ENCODE peak calls at places on chromosomes 16 and 17, in four cellular contexts. E is AG04450, P is transverse colon, W is MM.1S. F is an unnamed sample.

GRCh38 chr16:46801428-46802049 is 29.4 kb downstream of the C16orf87 start:
- DNase-seq in E (no peak), P (no peak), W (no peak), F (no peak)

GRCh38 chr16:87839542-87840461 is 29.5 kb downstream of the SLC7A5 start:
- DNase-seq in E (no peak), P (no peak), W (no peak), F (no peak)

GRCh38 chr16:69328854-69329316 is 1.5 kb downstream of the PDF start:
- DNase-seq in E (no peak), P (no peak), W (no peak), F (no peak)

GRCh38 chr17:29007456-29008455 is 1.9 kb upstream of the SEZ6 start:
- DNase-seq in E (no peak), P (no peak), W (no peak), F (no peak)

GRCh38 chr17:79974786-79975497 is 60.7 kb downstream of the TBC1D16 start:
- DNase-seq in E (no peak), P (no peak), W (no peak), F (no peak)

GRCh38 chr17:69250641-69251040 is 22.0 kb upstream of the ABCA10 start:
- DNase-seq in E (no peak), P (no peak), W (no peak), F (no peak)

GRCh38 chr17:45341389-45342158 is 24.8 kb upstream of the MAP3K14 start:
- DNase-seq in E (peak), P (peak), W (no peak), F (peak)

GRCh38 chr16:87706278-87707000 is 59.3 kb downstream of the KLHDC4 start:
- DNase-seq in E (no peak), P (no peak), W (no peak), F (no peak)

GRCh38 chr17:71440513-71440912 is 680.3 kb upstream of the SOX9 start:
- DNase-seq in E (no peak), P (no peak), W (no peak), F (no peak)

GRCh38 chr16:85372627-85373372 is 240.3 kb upstream of the GSE1 start:
- DNase-seq in E (no peak), P (no peak), W (no peak), F (no peak)

GRCh38 chr17:27481327-27481726 is 25.1 kb downstream of the KSR1 start:
- DNase-seq in E (no peak), P (no peak), W (no peak), F (no peak)

GRCh38 chr17:17204041-17204591 is 2.0 kb downstream of the PLD6 start:
- DNase-seq in E (no peak), P (peak), W (no peak), F (no peak)

GRCh38 chr17:63945851-63946439 is 13.8 kb upstream of the CD79B start:
- DNase-seq in E (no peak), P (no peak), W (no peak), F (no peak)

GRCh38 chr16:87194172-87194571 is 123.0 kb downstream of the C16orf95 start:
- DNase-seq in E (no peak), P (no peak), W (no peak), F (no peak)

GRCh38 chr16:3059041-3059722 is 6.3 kb upstream of the IL32 start:
- DNase-seq in E (peak), P (peak), W (peak), F (peak)

GRCh38 chr16:58152246-58152868 is 23.2 kb upstream of the CFAP20 start:
- DNase-seq in E (no peak), P (no peak), W (no peak), F (no peak)

GRCh38 chr16:87343753-87344050 is 26.5 kb upstream of the C16orf95 start:
- DNase-seq in E (no peak), P (no peak), W (no peak), F (no peak)

GRCh38 chr17:56793947-56794346 is 39.8 kb downstream of the C17orf67 start:
- DNase-seq in E (no peak), P (no peak), W (no peak), F (no peak)

GRCh38 chr17:76725580-76726230 is 701 bp downstream of the JMJD6 start:
- DNase-seq in E (no peak), P (peak), W (peak), F (no peak)

GRCh38 chr17:28533091-28533670 is 19.2 kb downstream of the UNC119 start:
- DNase-seq in E (no peak), P (peak), W (no peak), F (no peak)

GRCh38 chr16:86252596-86252995 is 257.7 kb upstream of the FOXF1 start:
- DNase-seq in E (no peak), P (peak), W (no peak), F (no peak)

GRCh38 chr17:36992701-36993100 is 43.9 kb downstream of the AATF start:
- DNase-seq in E (no peak), P (no peak), W (no peak), F (no peak)

GRCh38 chr17:41965694-41966375 is 760 bp upstream of the CNP start:
- DNase-seq in E (no peak), P (peak), W (peak), F (no peak)

GRCh38 chr17:6420173-6420641 is 14.7 kb downstream of the AIPL1 start:
- DNase-seq in E (no peak), P (no peak), W (peak), F (no peak)

GRCh38 chr16:23595951-23596720 is at the start of gene NDUFAB1:
- DNase-seq in E (peak), P (peak), W (peak), F (peak)

GRCh38 chr17:13544292-13544691 is 57.4 kb downstream of the HS3ST3A1 start:
- DNase-seq in E (peak), P (peak), W (no peak), F (peak)

GRCh38 chr17:80005360-80006338 is 30.0 kb downstream of the TBC1D16 start:
- DNase-seq in E (no peak), P (peak), W (no peak), F (no peak)

GRCh38 chr17:19384723-19385391 is 2.1 kb downstream of the MFAP4 start:
- DNase-seq in E (peak), P (peak), W (no peak), F (peak)

GRCh38 chr16:1913327-1914083 is 4.7 kb downstream of the HS3ST6 start:
- DNase-seq in E (no peak), P (peak), W (no peak), F (no peak)

GRCh38 chr17:46842835-46843234 is 8.5 kb upstream of the WNT9B start:
- DNase-seq in E (no peak), P (no peak), W (no peak), F (no peak)

GRCh38 chr17:11853321-11854151 is 143.7 kb downstream of the ZNF18 start:
- DNase-seq in E (no peak), P (no peak), W (no peak), F (no peak)

GRCh38 chr17:50148226-50149098 is 2.0 kb downstream of the PPP1R9B start:
- DNase-seq in E (no peak), P (peak), W (peak), F (no peak)

GRCh38 chr17:73423806-73424205 is 112.0 kb upstream of the CDC42EP4 start:
- DNase-seq in E (no peak), P (no peak), W (no peak), F (no peak)

GRCh38 chr16:23079683-23080221 is 69.5 kb downstream of the USP31 start:
- DNase-seq in E (no peak), P (peak), W (no peak), F (no peak)

GRCh38 chr16:50743575-50744225 is 1.8 kb downstream of the CYLD start:
- DNase-seq in E (no peak), P (no peak), W (no peak), F (no peak)

GRCh38 chr17:79182176-79183160 is 107.8 kb downstream of the ENGASE start:
- DNase-seq in E (no peak), P (no peak), W (no peak), F (no peak)

GRCh38 chr16:62068747-62069146 is 32.5 kb upstream of the CDH8 start:
- DNase-seq in E (no peak), P (no peak), W (peak), F (no peak)

GRCh38 chr17:66335797-66336196 is 33.4 kb downstream of the PRKCA start:
- DNase-seq in E (no peak), P (no peak), W (no peak), F (no peak)

GRCh38 chr16:15587152-15587825 is 55.7 kb downstream of the MARF1 start:
- DNase-seq in E (no peak), P (no peak), W (no peak), F (no peak)

GRCh38 chr17:2749058-2749783 is at the start of gene CCDC92B:
- DNase-seq in E (no peak), P (no peak), W (no peak), F (no peak)

GRCh38 chr17:2745317-2746037 is 4.0 kb downstream of the CCDC92B start:
- DNase-seq in E (no peak), P (no peak), W (no peak), F (no peak)

GRCh38 chr17:2751482-2751881 is 2.0 kb upstream of the CCDC92B start:
- DNase-seq in E (no peak), P (no peak), W (no peak), F (no peak)

GRCh38 chr17:2750721-2751120 is 1.3 kb upstream of the CCDC92B start:
- DNase-seq in E (no peak), P (no peak), W (no peak), F (no peak)

DNA sequence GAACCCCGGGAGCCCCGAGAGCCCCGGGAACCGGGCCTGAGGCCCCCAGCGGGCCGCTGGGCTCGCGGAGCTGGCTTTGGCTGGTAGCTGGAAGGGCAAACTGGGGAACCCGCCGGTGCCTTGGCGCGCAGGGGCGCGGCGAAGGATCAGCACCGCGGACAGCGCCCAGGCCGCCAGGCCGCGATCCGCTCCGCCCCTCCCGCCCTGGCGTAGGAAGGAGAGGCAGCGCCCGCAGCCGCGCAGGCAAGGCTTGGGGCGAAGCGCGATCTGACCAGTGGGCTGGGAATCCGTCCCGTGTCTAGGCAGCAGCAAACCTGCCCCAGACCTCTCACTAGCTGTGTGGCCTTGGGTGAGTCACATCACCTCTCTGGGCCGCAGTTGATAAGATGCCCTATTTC is 331 bp upstream of the CCDC92B start:
- DNase-seq in E (peak), P (peak), W (peak), F (peak)
- TF ChIP-seq CTCF in E (no peak), P (no peak), W (no peak), F (no peak)

DNA sequence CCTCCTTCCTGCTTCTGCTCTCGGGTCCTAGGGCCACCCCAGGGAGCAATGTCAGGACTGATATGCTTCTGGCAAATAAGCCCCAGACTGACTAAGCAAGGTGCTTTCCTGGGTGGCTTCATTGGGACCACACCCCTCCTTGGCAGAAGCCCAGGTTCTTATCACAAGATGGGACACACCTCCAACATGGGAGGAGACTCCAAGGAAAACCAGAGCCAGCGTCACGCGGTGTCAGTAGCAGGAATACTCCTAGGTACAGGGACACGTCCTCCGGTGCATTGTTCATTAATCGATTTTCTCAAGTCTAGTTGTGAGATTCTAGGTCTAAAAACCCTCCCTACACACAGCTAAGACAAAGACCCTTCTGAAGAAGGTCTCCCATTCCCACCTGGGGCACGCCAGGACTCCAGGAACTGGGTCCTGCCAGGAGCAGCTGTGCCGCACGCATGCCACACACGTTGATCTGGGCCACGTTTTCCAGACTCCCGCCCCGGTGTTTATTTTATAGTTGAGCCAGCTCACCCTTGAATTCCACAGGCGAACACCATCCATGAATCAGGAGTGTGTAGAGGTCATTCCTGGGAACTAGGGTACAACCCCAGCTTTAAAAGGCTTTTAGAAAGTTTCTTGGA is 30.8 kb downstream of the FA2H start:
- DNase-seq in E (peak), P (peak), W (no peak), F (no peak)
- H3K4me3 ChIP-seq in E (no peak), P (no peak), W (no peak), F (no peak)

GRCh38 chr17:7989781-7990655 is 12.4 kb upstream of the GUCY2D start:
- DNase-seq in E (no peak), P (peak), W (peak), F (no peak)
- TF ChIP-seq CTCF in E (peak), P (peak), W (peak), F (peak)

GRCh38 chr17:43831633-43832032 is 1.3 kb downstream of the MPP3 start:
- DNase-seq in E (no peak), P (no peak), W (no peak), F (no peak)
- H3K4me3 ChIP-seq in E (no peak), P (no peak), W (no peak), F (peak)

F was measured in HFF-Myc.